ENCODE peak calls at places on chromosomes 1 and 21, in ten cellular contexts. P is lung; W is lower lobe of right lung; Z is activated CD4-positive, alpha-beta memory T cell treated with anti-CD3 and anti-CD28 coated beads for 36 hours; X is T-cell; V is caudate nucleus; Q is left colon; E is AG09319; Y is stimulated activated CD4-positive, alpha-beta T cell treated with anti-CD3 and anti-CD28 coated beads, TNF-alpha, amount 100 ng/mL, for 24 hours; G is HuH-7. L is an unnamed sample.

GRCh38 chr21:29208666-29209059 is 78.2 kb downstream of the MAP3K7CL start:
- DNase-seq in V (no peak), Z (no peak), E (peak), Q (no peak), G (no peak), W (no peak), Y (no peak), X (no peak), P (no peak), L (no peak)

GRCh38 chr21:37198989-37199924 is 67.9 kb downstream of the VPS26C start:
- DNase-seq in P (no peak), X (no peak), Y (no peak), Z (no peak), G (no peak), W (no peak), V (no peak), Q (no peak), E (no peak), L (no peak)

GRCh38 chr1:66013371-66013770 is 220.7 kb downstream of the PDE4B start:
- DNase-seq in G (no peak), W (no peak), P (no peak), Z (no peak), V (no peak), Q (no peak), E (no peak), Y (no peak), X (no peak), L (no peak)

GRCh38 chr1:117796226-117796625 is 133.2 kb downstream of the GDAP2 start:
- DNase-seq in P (no peak), Z (no peak), Q (no peak), V (no peak), W (no peak), X (no peak), E (no peak), Y (no peak), G (no peak), L (no peak)

GRCh38 chr1:54819195-54819536 is 18.0 kb upstream of the TTC22 start:
- DNase-seq in Y (no peak), G (no peak), Q (no peak), V (no peak), W (no peak), Z (no peak), X (no peak), E (no peak), P (no peak), L (peak)

GRCh38 chr1:55046871-55047270 is 7.5 kb downstream of the PCSK9 start:
- DNase-seq in X (no peak), G (no peak), Q (no peak), Z (no peak), Y (no peak), E (no peak), V (no peak), P (no peak), W (no peak), L (no peak)

GRCh38 chr1:154434346-154435075 is 29.4 kb downstream of the IL6R start:
- DNase-seq in W (no peak), X (no peak), Z (no peak), P (peak), E (no peak), Q (peak), Y (no peak), G (no peak), V (no peak), L (peak)

GRCh38 chr1:193185861-193186714 is at the start of gene B3GALT2:
- DNase-seq in Q (peak), X (no peak), V (peak), P (no peak), Y (no peak), E (no peak), G (no peak), W (no peak), Z (peak), L (no peak)

GRCh38 chr1:103986792-103987191 is 237.1 kb downstream of the AMY1C start:
- DNase-seq in Q (no peak), V (no peak), E (no peak), Y (no peak), X (no peak), G (no peak), Z (no peak), W (no peak), P (no peak), L (no peak)

GRCh38 chr1:185352067-185352466 is 35.0 kb upstream of the IVNS1ABP start:
- DNase-seq in Z (no peak), X (no peak), V (no peak), G (no peak), W (no peak), E (no peak), Q (no peak), P (no peak), Y (no peak), L (no peak)

GRCh38 chr1:114540202-114540601 is 29.2 kb upstream of the TRIM33 start:
- DNase-seq in Y (no peak), Q (no peak), Z (no peak), X (no peak), G (no peak), V (no peak), W (no peak), E (no peak), P (no peak), L (no peak)

GRCh38 chr1:176745945-176746344 is 283.0 kb downstream of the PAPPA2 start:
- DNase-seq in P (no peak), W (no peak), V (no peak), E (no peak), Y (no peak), Z (no peak), G (no peak), X (no peak), Q (no peak), L (no peak)

GRCh38 chr1:220371324-220371723 is 99.1 kb upstream of the RAB3GAP2 start:
- DNase-seq in P (no peak), Z (no peak), Q (no peak), G (peak), W (no peak), V (no peak), Y (no peak), X (no peak), E (no peak), L (no peak)

GRCh38 chr21:46500224-46500861 is 41.7 kb downstream of the DIP2A start:
- DNase-seq in V (no peak), X (no peak), Q (no peak), E (no peak), G (peak), Z (no peak), P (no peak), Y (no peak), W (no peak), L (no peak)